ENCODE peak calls at places on chromosome 2, in six cellular contexts. One of them, this sample, is unnamed.

GRCh38 chr2:61811821-61812220 is 42.0 kb downstream of the FAM161A start:
- DNase-seq in nephron progenitor cell: peak
- DNase-seq in T-helper 9 cell: no peak
- DNase-seq in activated naive CD4-positive, alpha-beta T cell treated with Interleukin-2 at 50 U/mL for 16 hours: no peak
- DNase-seq in HFFc6: no peak
- DNase-seq in AG10803: no peak
- DNase-seq in this sample: no peak

GRCh38 chr2:37052600-37053332 is 31.4 kb downstream of the HEATR5B start:
- DNase-seq in HFFc6: no peak
- DNase-seq in activated naive CD4-positive, alpha-beta T cell treated with Interleukin-2 at 50 U/mL for 16 hours: no peak
- DNase-seq in T-helper 9 cell: no peak
- DNase-seq in AG10803: no peak
- DNase-seq in nephron progenitor cell: no peak
- DNase-seq in this sample: no peak

GRCh38 chr2:127906206-127906926 is 20.6 kb upstream of the AMMECR1L start:
- DNase-seq in nephron progenitor cell: peak
- DNase-seq in activated naive CD4-positive, alpha-beta T cell treated with Interleukin-2 at 50 U/mL for 16 hours: no peak
- DNase-seq in T-helper 9 cell: no peak
- DNase-seq in AG10803: no peak
- DNase-seq in HFFc6: no peak
- DNase-seq in this sample: no peak

GRCh38 chr2:188403676-188404075 is 112.0 kb downstream of the GULP1 start:
- DNase-seq in T-helper 9 cell: no peak
- DNase-seq in HFFc6: no peak
- DNase-seq in nephron progenitor cell: no peak
- DNase-seq in AG10803: no peak
- DNase-seq in activated naive CD4-positive, alpha-beta T cell treated with Interleukin-2 at 50 U/mL for 16 hours: no peak
- DNase-seq in this sample: peak

GRCh38 chr2:235868224-235868623 is 300.0 kb downstream of the GBX2 start:
- DNase-seq in nephron progenitor cell: no peak
- DNase-seq in AG10803: no peak
- DNase-seq in activated naive CD4-positive, alpha-beta T cell treated with Interleukin-2 at 50 U/mL for 16 hours: no peak
- DNase-seq in T-helper 9 cell: no peak
- DNase-seq in HFFc6: no peak
- DNase-seq in this sample: no peak

GRCh38 chr2:66665124-66665984 is 230.4 kb downstream of the MEIS1 start:
- DNase-seq in HFFc6: peak
- DNase-seq in nephron progenitor cell: no peak
- DNase-seq in T-helper 9 cell: no peak
- DNase-seq in AG10803: peak
- DNase-seq in activated naive CD4-positive, alpha-beta T cell treated with Interleukin-2 at 50 U/mL for 16 hours: no peak
- DNase-seq in this sample: peak

GRCh38 chr2:34838408-34838807 is 1239.3 kb upstream of the FAM98A start:
- DNase-seq in AG10803: no peak
- DNase-seq in activated naive CD4-positive, alpha-beta T cell treated with Interleukin-2 at 50 U/mL for 16 hours: no peak
- DNase-seq in nephron progenitor cell: no peak
- DNase-seq in T-helper 9 cell: no peak
- DNase-seq in HFFc6: no peak
- DNase-seq in this sample: no peak

GRCh38 chr2:145407-145806 is 99.1 kb upstream of the FAM110C start:
- DNase-seq in T-helper 9 cell: no peak
- DNase-seq in nephron progenitor cell: no peak
- DNase-seq in AG10803: no peak
- DNase-seq in activated naive CD4-positive, alpha-beta T cell treated with Interleukin-2 at 50 U/mL for 16 hours: no peak
- DNase-seq in HFFc6: no peak
- DNase-seq in this sample: no peak

GRCh38 chr2:128781166-128781887 is 462.7 kb upstream of the HS6ST1 start:
- DNase-seq in T-helper 9 cell: no peak
- DNase-seq in AG10803: no peak
- DNase-seq in activated naive CD4-positive, alpha-beta T cell treated with Interleukin-2 at 50 U/mL for 16 hours: no peak
- DNase-seq in nephron progenitor cell: no peak
- DNase-seq in HFFc6: no peak
- DNase-seq in this sample: no peak

GRCh38 chr2:119465687-119466086 is 34.0 kb downstream of the TMEM37 start:
- DNase-seq in HFFc6: no peak
- DNase-seq in AG10803: no peak
- DNase-seq in activated naive CD4-positive, alpha-beta T cell treated with Interleukin-2 at 50 U/mL for 16 hours: no peak
- DNase-seq in nephron progenitor cell: no peak
- DNase-seq in T-helper 9 cell: no peak
- DNase-seq in this sample: no peak

GRCh38 chr2:124566518-124566970 is 541.5 kb downstream of the CNTNAP5 start:
- DNase-seq in AG10803: no peak
- DNase-seq in T-helper 9 cell: no peak
- DNase-seq in activated naive CD4-positive, alpha-beta T cell treated with Interleukin-2 at 50 U/mL for 16 hours: no peak
- DNase-seq in HFFc6: no peak
- DNase-seq in nephron progenitor cell: no peak
- DNase-seq in this sample: no peak